ENCODE peak calls at places on chromosomes 11 and 22, in five cellular contexts. One of them, this sample, is unnamed. For H3K4me1, the result is how much of the 10 kb centered on the place peaks cover.

GRCh38 chr11:59222464-59223065 is 9.8 kb upstream of the MPEG1 start:
- DNase-seq in Caco-2: no peak
- DNase-seq in right atrium auricular region: no peak
- DNase-seq in IMR-90: no peak
- DNase-seq in MM.1S: no peak
- DNase-seq in this sample: no peak

GRCh38 chr11:130001491-130002351 is 914 bp downstream of the PRDM10 start:
- DNase-seq in Caco-2: peak
- DNase-seq in right atrium auricular region: no peak
- DNase-seq in IMR-90: peak
- DNase-seq in MM.1S: peak
- DNase-seq in this sample: no peak

GRCh38 chr11:99687320-99687719 is 666.6 kb downstream of the CNTN5 start:
- DNase-seq in Caco-2: no peak
- DNase-seq in right atrium auricular region: no peak
- DNase-seq in IMR-90: no peak
- DNase-seq in MM.1S: no peak
- DNase-seq in this sample: no peak

GRCh38 chr11:84719935-84720577 is 907.1 kb downstream of the DLG2 start:
- DNase-seq in Caco-2: no peak
- DNase-seq in right atrium auricular region: no peak
- DNase-seq in IMR-90: no peak
- DNase-seq in MM.1S: no peak
- DNase-seq in this sample: peak

GRCh38 chr22:50469377-50470305 is 5.2 kb downstream of the SBF1 start:
- DNase-seq in Caco-2: no peak
- DNase-seq in right atrium auricular region: no peak
- DNase-seq in IMR-90: peak
- DNase-seq in MM.1S: peak
- DNase-seq in this sample: no peak

GRCh38 chr11:69003301-69003865 is 9.7 kb downstream of the MRGPRF start:
- DNase-seq in Caco-2: no peak
- DNase-seq in right atrium auricular region: no peak
- DNase-seq in IMR-90: no peak
- DNase-seq in MM.1S: no peak
- DNase-seq in this sample: peak

GRCh38 chr11:126303623-126304456 is at the start of gene DCPS:
- DNase-seq in Caco-2: peak
- DNase-seq in right atrium auricular region: peak
- DNase-seq in IMR-90: peak
- DNase-seq in MM.1S: peak
- DNase-seq in this sample: peak

GRCh38 chr22:22058649-22059475 is 76.3 kb upstream of the TOP3B start:
- DNase-seq in Caco-2: no peak
- DNase-seq in right atrium auricular region: no peak
- DNase-seq in IMR-90: no peak
- DNase-seq in MM.1S: no peak
- DNase-seq in this sample: no peak

GRCh38 chr22:49659924-49660315 is 167.8 kb downstream of the BRD1 start:
- DNase-seq in Caco-2: no peak
- DNase-seq in right atrium auricular region: no peak
- DNase-seq in IMR-90: no peak
- DNase-seq in MM.1S: no peak
- DNase-seq in this sample: peak

GRCh38 chr22:48975252-48975780 is 852.4 kb downstream of the BRD1 start:
- DNase-seq in Caco-2: no peak
- DNase-seq in right atrium auricular region: peak
- DNase-seq in IMR-90: no peak
- DNase-seq in MM.1S: no peak
- DNase-seq in this sample: peak

GRCh38 chr22:39417641-39418040 is 18.1 kb downstream of the TAB1 start:
- DNase-seq in Caco-2: no peak
- DNase-seq in right atrium auricular region: no peak
- DNase-seq in IMR-90: no peak
- DNase-seq in MM.1S: no peak
- DNase-seq in this sample: peak

DNA sequence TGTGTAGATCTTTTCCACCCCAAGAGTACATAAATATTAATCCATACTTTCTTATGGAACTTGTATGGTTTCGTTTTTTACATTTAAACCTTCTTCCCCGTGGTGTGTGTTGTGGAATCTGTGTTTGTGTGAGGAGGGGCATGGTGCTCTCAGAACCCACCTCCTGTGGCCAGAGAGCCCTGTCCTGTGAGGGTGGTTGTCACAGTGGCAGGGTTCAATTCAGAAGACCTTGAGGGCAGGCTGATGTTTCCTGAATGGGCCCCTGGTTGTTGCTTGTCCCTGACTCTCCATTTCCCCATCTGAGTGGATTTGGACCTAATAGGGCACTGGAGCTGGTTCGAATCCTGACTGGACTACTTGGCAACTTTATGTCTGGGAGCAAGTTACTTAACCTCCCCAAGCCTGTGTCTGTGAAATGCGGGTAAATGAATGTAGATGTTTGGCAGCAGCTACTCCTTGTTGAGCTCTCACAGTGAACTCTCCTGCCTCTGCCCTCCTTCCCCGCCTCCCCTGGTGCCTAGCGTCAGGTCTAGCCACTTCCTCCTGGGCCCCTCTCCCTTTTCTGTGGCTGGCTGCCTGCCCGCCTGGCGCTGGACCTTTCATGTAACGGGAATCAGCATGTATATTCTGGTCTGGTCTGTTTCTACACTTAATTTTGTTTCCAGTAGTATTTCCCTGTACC is 7.3 kb downstream of the NEAT1 start:
- DNase-seq in Caco-2: no peak
- DNase-seq in right atrium auricular region: peak
- DNase-seq in IMR-90: peak
- DNase-seq in MM.1S: peak
- DNase-seq in this sample: peak
- H3K4me1 ChIP-seq in Caco-2: under half
- H3K4me1 ChIP-seq in right atrium auricular region: under half
- H3K4me1 ChIP-seq in IMR-90: under half
- H3K4me1 ChIP-seq in MM.1S: half or more
- H3K4me1 ChIP-seq in this sample: under half

GRCh38 chr11:117300773-117301172 is 9.6 kb downstream of the BACE1-AS start:
- DNase-seq in Caco-2: no peak
- DNase-seq in right atrium auricular region: no peak
- DNase-seq in IMR-90: no peak
- DNase-seq in MM.1S: no peak
- DNase-seq in this sample: no peak

GRCh38 chr11:117303101-117303500 is 12.0 kb downstream of the BACE1-AS start:
- DNase-seq in Caco-2: no peak
- DNase-seq in right atrium auricular region: no peak
- DNase-seq in IMR-90: no peak
- DNase-seq in MM.1S: no peak
- DNase-seq in this sample: no peak

GRCh38 chr11:117309310-117309709 is 6.7 kb downstream of the BACE1 start:
- DNase-seq in Caco-2: no peak
- DNase-seq in right atrium auricular region: no peak
- DNase-seq in IMR-90: no peak
- DNase-seq in MM.1S: no peak
- DNase-seq in this sample: no peak

GRCh38 chr11:117302228-117302627 is 11.1 kb downstream of the BACE1-AS start:
- DNase-seq in Caco-2: no peak
- DNase-seq in right atrium auricular region: no peak
- DNase-seq in IMR-90: no peak
- DNase-seq in MM.1S: no peak
- DNase-seq in this sample: no peak

DNA sequence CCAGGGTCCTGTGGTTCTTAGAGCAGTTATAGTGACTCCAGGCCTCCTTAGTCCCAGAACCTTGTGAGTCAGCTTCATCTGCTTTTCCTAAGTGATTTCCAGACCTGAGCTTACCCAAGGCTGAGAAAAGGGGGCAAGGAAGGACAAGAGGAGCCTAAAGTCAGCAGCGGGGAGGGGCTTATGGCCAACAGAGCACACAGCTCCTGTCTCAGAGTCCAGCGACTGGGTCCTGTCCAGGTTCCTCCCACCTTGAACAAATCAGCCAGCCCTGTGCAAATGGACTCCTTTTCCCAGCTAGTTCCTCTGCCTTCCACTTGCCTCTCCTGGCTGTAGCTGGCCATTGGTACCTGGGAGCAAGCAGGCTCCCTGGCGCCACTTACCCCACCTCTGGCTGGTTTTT is 10.9 kb downstream of the BACE1 start:
- DNase-seq in Caco-2: no peak
- DNase-seq in right atrium auricular region: no peak
- DNase-seq in IMR-90: no peak
- DNase-seq in MM.1S: no peak
- DNase-seq in this sample: no peak
- H3K4me1 ChIP-seq in Caco-2: under half
- H3K4me1 ChIP-seq in right atrium auricular region: under half
- H3K4me1 ChIP-seq in IMR-90: under half
- H3K4me1 ChIP-seq in MM.1S: under half
- H3K4me1 ChIP-seq in this sample: under half

GRCh38 chr22:30837531-30837930 is 131.0 kb downstream of the MORC2 start:
- DNase-seq in Caco-2: no peak
- DNase-seq in right atrium auricular region: no peak
- DNase-seq in IMR-90: no peak
- DNase-seq in MM.1S: no peak
- DNase-seq in this sample: no peak

GRCh38 chr22:30843245-30843644 is 125.3 kb downstream of the MORC2 start:
- DNase-seq in Caco-2: no peak
- DNase-seq in right atrium auricular region: no peak
- DNase-seq in IMR-90: no peak
- DNase-seq in MM.1S: no peak
- DNase-seq in this sample: no peak

GRCh38 chr22:30833328-30833727 is 135.2 kb downstream of the MORC2 start:
- DNase-seq in Caco-2: no peak
- DNase-seq in right atrium auricular region: no peak
- DNase-seq in IMR-90: no peak
- DNase-seq in MM.1S: no peak
- DNase-seq in this sample: no peak

GRCh38 chr22:30841264-30841663 is 127.3 kb downstream of the MORC2 start:
- DNase-seq in Caco-2: no peak
- DNase-seq in right atrium auricular region: no peak
- DNase-seq in IMR-90: peak
- DNase-seq in MM.1S: no peak
- DNase-seq in this sample: no peak

DNA sequence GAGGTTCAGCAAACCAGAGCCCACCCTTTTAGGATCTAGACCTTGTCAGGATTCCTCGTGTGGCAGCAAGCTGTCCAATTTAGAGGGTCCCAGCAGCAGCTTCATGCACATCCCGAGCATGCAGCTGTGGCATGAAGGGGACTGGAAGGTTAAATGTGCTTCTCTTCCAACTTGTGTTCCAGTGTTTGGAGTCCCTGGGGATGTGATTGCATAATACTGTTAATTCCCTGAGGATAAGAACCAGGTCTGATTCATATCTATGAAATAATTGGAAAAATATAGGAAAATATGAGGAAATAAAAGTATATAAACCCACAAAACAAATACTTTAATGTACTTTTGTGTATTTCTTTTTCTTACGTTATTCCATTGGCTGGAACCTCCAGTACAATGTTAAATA is 130.5 kb downstream of the MORC2 start:
- DNase-seq in Caco-2: no peak
- DNase-seq in right atrium auricular region: no peak
- DNase-seq in IMR-90: peak
- DNase-seq in MM.1S: no peak
- DNase-seq in this sample: no peak
- H3K4me1 ChIP-seq in Caco-2: under half
- H3K4me1 ChIP-seq in right atrium auricular region: under half
- H3K4me1 ChIP-seq in IMR-90: under half
- H3K4me1 ChIP-seq in MM.1S: under half
- H3K4me1 ChIP-seq in this sample: under half

DNA sequence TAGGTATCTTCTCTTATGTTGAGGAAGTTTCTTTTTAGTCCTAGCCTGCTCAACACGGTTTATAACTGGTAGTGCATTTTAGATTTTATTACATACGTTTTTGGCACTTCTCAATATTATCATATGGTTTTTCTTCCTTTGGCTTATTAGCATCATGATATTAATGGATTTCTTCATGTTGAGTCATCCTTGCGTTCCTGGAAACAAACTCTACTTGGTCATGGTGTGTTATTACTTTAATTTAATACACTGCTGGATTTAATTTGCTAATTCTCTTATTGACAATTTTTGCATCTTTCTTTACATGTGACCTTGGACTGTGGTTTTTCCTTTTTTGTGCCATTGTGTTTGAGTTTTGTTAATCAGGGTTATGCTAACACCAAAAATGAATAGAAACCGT is 20.5 kb downstream of the IGF2 start:
- DNase-seq in Caco-2: no peak
- DNase-seq in right atrium auricular region: no peak
- DNase-seq in IMR-90: no peak
- DNase-seq in MM.1S: no peak
- DNase-seq in this sample: no peak
- H3K4me1 ChIP-seq in Caco-2: under half
- H3K4me1 ChIP-seq in right atrium auricular region: under half
- H3K4me1 ChIP-seq in IMR-90: under half
- H3K4me1 ChIP-seq in MM.1S: under half
- H3K4me1 ChIP-seq in this sample: under half

GRCh38 chr11:118318112-118319030 is 13.8 kb downstream of the CD3E start:
- DNase-seq in Caco-2: no peak
- DNase-seq in right atrium auricular region: no peak
- DNase-seq in IMR-90: no peak
- DNase-seq in MM.1S: no peak
- DNase-seq in this sample: no peak
- H3K4me1 ChIP-seq in Caco-2: half or more
- H3K4me1 ChIP-seq in right atrium auricular region: under half
- H3K4me1 ChIP-seq in IMR-90: under half
- H3K4me1 ChIP-seq in MM.1S: under half
- H3K4me1 ChIP-seq in this sample: under half

GRCh38 chr22:20490183-20490940 is 5.2 kb downstream of the KLHL22 start:
- DNase-seq in Caco-2: no peak
- DNase-seq in right atrium auricular region: no peak
- DNase-seq in IMR-90: no peak
- DNase-seq in MM.1S: no peak
- DNase-seq in this sample: no peak
- H3K4me1 ChIP-seq in Caco-2: under half
- H3K4me1 ChIP-seq in right atrium auricular region: under half
- H3K4me1 ChIP-seq in IMR-90: under half
- H3K4me1 ChIP-seq in MM.1S: under half
- H3K4me1 ChIP-seq in this sample: under half

This sample was measured in aorta.